ENCODE peak calls at places on chromosomes 3 and 15, in nine cellular contexts. One of them, this sample, is unnamed.
A peak's percentile ranks its signal among the peaks of the same experiment; 100 is the strongest.

GRCh38 chr3:69775751-69776150 is 36.5 kb downstream of the MITF start:
- DNase-seq in MM.1S: no peak
- DNase-seq in AG04449: no peak
- DNase-seq in AG10803: no peak
- DNase-seq in psoas muscle: no peak
- DNase-seq in cardiac fibroblast: no peak
- DNase-seq in RWPE2: no peak
- DNase-seq in right lobe of liver: no peak
- DNase-seq in fibroblast of mammary gland: no peak
- DNase-seq in this sample: no peak

GRCh38 chr3:114447545-114447944 is 153.7 kb downstream of the TIGIT start:
- DNase-seq in MM.1S: no peak
- DNase-seq in AG04449: no peak
- DNase-seq in AG10803: no peak
- DNase-seq in psoas muscle: no peak
- DNase-seq in cardiac fibroblast: no peak
- DNase-seq in RWPE2: no peak
- DNase-seq in right lobe of liver: no peak
- DNase-seq in fibroblast of mammary gland: peak; percentile 35
- DNase-seq in this sample: no peak

GRCh38 chr3:160671231-160671630 is 5.7 kb upstream of the ARL14 start:
- DNase-seq in MM.1S: peak; percentile 88
- DNase-seq in AG04449: no peak
- DNase-seq in AG10803: no peak
- DNase-seq in psoas muscle: no peak
- DNase-seq in cardiac fibroblast: no peak
- DNase-seq in RWPE2: no peak
- DNase-seq in right lobe of liver: no peak
- DNase-seq in fibroblast of mammary gland: no peak
- DNase-seq in this sample: no peak

GRCh38 chr3:37993067-37993809 is 2.7 kb downstream of the VILL start:
- DNase-seq in MM.1S: no peak
- DNase-seq in AG04449: no peak
- DNase-seq in AG10803: no peak
- DNase-seq in psoas muscle: no peak
- DNase-seq in cardiac fibroblast: no peak
- DNase-seq in RWPE2: no peak
- DNase-seq in right lobe of liver: no peak
- DNase-seq in fibroblast of mammary gland: no peak
- DNase-seq in this sample: no peak

GRCh38 chr3:99240700-99241099 is 339.2 kb upstream of the DCBLD2 start:
- DNase-seq in MM.1S: no peak
- DNase-seq in AG04449: no peak
- DNase-seq in AG10803: peak; percentile 28
- DNase-seq in psoas muscle: no peak
- DNase-seq in cardiac fibroblast: no peak
- DNase-seq in RWPE2: no peak
- DNase-seq in right lobe of liver: no peak
- DNase-seq in fibroblast of mammary gland: no peak
- DNase-seq in this sample: no peak

GRCh38 chr3:94115482-94115881 is 52.6 kb downstream of the NSUN3 start:
- DNase-seq in MM.1S: peak; percentile 27
- DNase-seq in AG04449: no peak
- DNase-seq in AG10803: peak; percentile 32
- DNase-seq in psoas muscle: no peak
- DNase-seq in cardiac fibroblast: peak; percentile 49
- DNase-seq in RWPE2: no peak
- DNase-seq in right lobe of liver: no peak
- DNase-seq in fibroblast of mammary gland: peak; percentile 58
- DNase-seq in this sample: peak; percentile 57

GRCh38 chr15:58678683-58679082 is 70.8 kb downstream of the ADAM10 start:
- DNase-seq in MM.1S: no peak
- DNase-seq in AG04449: no peak
- DNase-seq in AG10803: no peak
- DNase-seq in psoas muscle: no peak
- DNase-seq in cardiac fibroblast: peak; percentile 53
- DNase-seq in RWPE2: no peak
- DNase-seq in right lobe of liver: no peak
- DNase-seq in fibroblast of mammary gland: peak; percentile 17
- DNase-seq in this sample: peak; percentile 70

GRCh38 chr3:71724584-71725278 is 471 bp downstream of the EIF4E3 start:
- DNase-seq in MM.1S: peak; percentile 26
- DNase-seq in AG04449: no peak
- DNase-seq in AG10803: no peak
- DNase-seq in psoas muscle: peak; percentile 86
- DNase-seq in cardiac fibroblast: no peak
- DNase-seq in RWPE2: no peak
- DNase-seq in right lobe of liver: peak; percentile 66
- DNase-seq in fibroblast of mammary gland: no peak
- DNase-seq in this sample: peak; percentile 30

GRCh38 chr3:141680620-141681389 is 57.3 kb upstream of the RNF7 start:
- DNase-seq in MM.1S: no peak
- DNase-seq in AG04449: no peak
- DNase-seq in AG10803: peak; percentile 57
- DNase-seq in psoas muscle: no peak
- DNase-seq in cardiac fibroblast: peak; percentile 61
- DNase-seq in RWPE2: no peak
- DNase-seq in right lobe of liver: no peak
- DNase-seq in fibroblast of mammary gland: peak; percentile 62
- DNase-seq in this sample: peak; percentile 74

GRCh38 chr15:70698991-70699390 is 64.4 kb downstream of the UACA start:
- DNase-seq in MM.1S: no peak
- DNase-seq in AG04449: no peak
- DNase-seq in AG10803: no peak
- DNase-seq in psoas muscle: no peak
- DNase-seq in cardiac fibroblast: no peak
- DNase-seq in RWPE2: no peak
- DNase-seq in right lobe of liver: no peak
- DNase-seq in fibroblast of mammary gland: no peak
- DNase-seq in this sample: no peak

GRCh38 chr3:143252931-143253330 is 133.4 kb downstream of the CHST2 start:
- DNase-seq in MM.1S: no peak
- DNase-seq in AG04449: no peak
- DNase-seq in AG10803: peak; percentile 55
- DNase-seq in psoas muscle: no peak
- DNase-seq in cardiac fibroblast: no peak
- DNase-seq in RWPE2: no peak
- DNase-seq in right lobe of liver: no peak
- DNase-seq in fibroblast of mammary gland: peak; percentile 8
- DNase-seq in this sample: peak; percentile 18

GRCh38 chr3:41075958-41076357 is 123.3 kb upstream of the CTNNB1 start:
- DNase-seq in MM.1S: no peak
- DNase-seq in AG04449: no peak
- DNase-seq in AG10803: no peak
- DNase-seq in psoas muscle: peak; percentile 55
- DNase-seq in cardiac fibroblast: peak; percentile 23
- DNase-seq in RWPE2: no peak
- DNase-seq in right lobe of liver: peak; percentile 43
- DNase-seq in fibroblast of mammary gland: peak; percentile 24
- DNase-seq in this sample: peak; percentile 31

GRCh38 chr15:52567886-52568568 is 803 bp downstream of the ARPP19 start:
- DNase-seq in MM.1S: peak; percentile 46
- DNase-seq in AG04449: no peak
- DNase-seq in AG10803: peak; percentile 5
- DNase-seq in psoas muscle: peak; percentile 61
- DNase-seq in cardiac fibroblast: peak; percentile 8
- DNase-seq in RWPE2: peak; percentile 78
- DNase-seq in right lobe of liver: peak; percentile 76
- DNase-seq in fibroblast of mammary gland: peak; percentile 35
- DNase-seq in this sample: peak; percentile 71

GRCh38 chr3:57958642-57959406 is 49.4 kb upstream of the FLNB start:
- DNase-seq in MM.1S: no peak
- DNase-seq in AG04449: no peak
- DNase-seq in AG10803: no peak
- DNase-seq in psoas muscle: peak; percentile 59
- DNase-seq in cardiac fibroblast: peak; percentile 41
- DNase-seq in RWPE2: no peak
- DNase-seq in right lobe of liver: no peak
- DNase-seq in fibroblast of mammary gland: peak; percentile 49
- DNase-seq in this sample: no peak

GRCh38 chr3:190048831-190049541 is 71.7 kb downstream of the P3H2 start:
- DNase-seq in MM.1S: no peak
- DNase-seq in AG04449: no peak
- DNase-seq in AG10803: peak; percentile 74
- DNase-seq in psoas muscle: no peak
- DNase-seq in cardiac fibroblast: peak; percentile 75
- DNase-seq in RWPE2: no peak
- DNase-seq in right lobe of liver: no peak
- DNase-seq in fibroblast of mammary gland: peak; percentile 86
- DNase-seq in this sample: peak; percentile 61

DNA sequence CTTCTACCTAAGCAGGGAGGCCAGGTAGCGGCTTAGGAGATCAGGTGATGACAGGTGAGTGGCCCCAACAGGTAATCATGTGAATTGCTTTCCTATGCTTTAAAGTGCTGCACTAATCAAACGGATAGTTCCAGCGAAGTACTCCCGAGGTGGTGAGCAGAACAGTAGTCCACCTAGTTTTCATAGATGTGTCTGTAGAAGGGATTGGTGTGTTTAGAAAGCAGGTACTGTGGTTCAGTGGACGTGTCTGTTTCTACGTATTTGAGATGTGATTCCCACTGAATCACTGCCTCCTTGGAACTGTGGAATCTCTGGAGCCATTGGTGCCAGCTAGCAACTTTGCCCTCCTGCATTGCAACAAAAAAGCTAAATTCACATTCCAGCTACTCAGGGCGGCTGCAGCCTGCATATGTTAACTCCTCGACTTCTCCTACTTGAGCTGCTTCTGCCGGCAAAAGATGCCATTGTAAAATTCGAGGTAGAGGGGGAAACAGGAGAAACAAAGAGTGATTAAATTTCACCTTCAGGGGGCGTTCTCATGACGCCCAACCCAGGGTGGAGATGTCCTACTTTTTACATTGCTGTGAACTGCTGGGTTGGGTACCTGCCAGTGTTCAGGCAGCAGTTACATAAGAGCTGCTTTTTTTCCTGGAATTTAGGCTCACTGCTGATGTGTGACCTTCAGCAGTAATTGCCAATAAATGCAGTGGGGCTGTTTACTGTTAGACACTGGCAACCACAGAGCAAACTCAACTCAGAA is 227.3 kb downstream of the ITPR1 start:
- DNase-seq in MM.1S: no peak
- DNase-seq in AG04449: no peak
- DNase-seq in AG10803: peak; percentile 91
- DNase-seq in psoas muscle: peak; percentile 57
- DNase-seq in cardiac fibroblast: peak; percentile 96
- DNase-seq in RWPE2: no peak
- DNase-seq in right lobe of liver: peak; percentile 91
- DNase-seq in fibroblast of mammary gland: peak; percentile 86
- DNase-seq in this sample: peak; percentile 72
- TF ChIP-seq CTCF in MM.1S: peak; percentile 21
- TF ChIP-seq CTCF in AG04449: peak; percentile 3
- TF ChIP-seq CTCF in AG10803: peak; percentile 49
- TF ChIP-seq CTCF in psoas muscle: peak; percentile 23
- TF ChIP-seq CTCF in cardiac fibroblast: peak; percentile 35
- TF ChIP-seq CTCF in RWPE2: peak; percentile 72
- TF ChIP-seq CTCF in right lobe of liver: peak; percentile 62
- TF ChIP-seq CTCF in fibroblast of mammary gland: peak; percentile 56
- TF ChIP-seq CTCF in this sample: peak; percentile 46

GRCh38 chr15:22811640-22812039 is 25.2 kb downstream of the NIPA1 start:
- DNase-seq in MM.1S: no peak
- DNase-seq in AG04449: no peak
- DNase-seq in AG10803: peak; percentile 30
- DNase-seq in psoas muscle: no peak
- DNase-seq in cardiac fibroblast: peak; percentile 21
- DNase-seq in RWPE2: peak; percentile 49
- DNase-seq in right lobe of liver: peak; percentile 51
- DNase-seq in fibroblast of mammary gland: no peak
- DNase-seq in this sample: peak; percentile 8
- H3K4me3 ChIP-seq in MM.1S: no peak overlapping the region
- H3K4me3 ChIP-seq in AG04449: no peak overlapping the region
- H3K4me3 ChIP-seq in AG10803: no peak overlapping the region
- H3K4me3 ChIP-seq in psoas muscle: no peak overlapping the region
- H3K4me3 ChIP-seq in cardiac fibroblast: no peak overlapping the region
- H3K4me3 ChIP-seq in RWPE2: no peak overlapping the region
- H3K4me3 ChIP-seq in right lobe of liver: no peak overlapping the region
- H3K4me3 ChIP-seq in fibroblast of mammary gland: no peak overlapping the region
- H3K4me3 ChIP-seq in this sample: no peak overlapping the region

GRCh38 chr15:74845581-74845980 is 2.6 kb upstream of the ULK3 start:
- DNase-seq in MM.1S: no peak
- DNase-seq in AG04449: no peak
- DNase-seq in AG10803: no peak
- DNase-seq in psoas muscle: no peak
- DNase-seq in cardiac fibroblast: no peak
- DNase-seq in RWPE2: peak; percentile 44
- DNase-seq in right lobe of liver: no peak
- DNase-seq in fibroblast of mammary gland: no peak
- DNase-seq in this sample: no peak
- TF ChIP-seq CTCF in MM.1S: no peak
- TF ChIP-seq CTCF in AG04449: no peak
- TF ChIP-seq CTCF in AG10803: no peak
- TF ChIP-seq CTCF in psoas muscle: no peak
- TF ChIP-seq CTCF in cardiac fibroblast: no peak
- TF ChIP-seq CTCF in RWPE2: no peak
- TF ChIP-seq CTCF in right lobe of liver: no peak
- TF ChIP-seq CTCF in fibroblast of mammary gland: no peak
- TF ChIP-seq CTCF in this sample: no peak

GRCh38 chr3:49173116-49173791 is 1.9 kb downstream of the KLHDC8B start:
- DNase-seq in MM.1S: no peak
- DNase-seq in AG04449: no peak
- DNase-seq in AG10803: no peak
- DNase-seq in psoas muscle: no peak
- DNase-seq in cardiac fibroblast: peak; percentile 70
- DNase-seq in RWPE2: no peak
- DNase-seq in right lobe of liver: peak; percentile 67
- DNase-seq in fibroblast of mammary gland: no peak
- DNase-seq in this sample: no peak

GRCh38 chr3:49173792-49174170 is 2.4 kb downstream of the KLHDC8B start:
- DNase-seq in MM.1S: no peak
- DNase-seq in AG04449: no peak
- DNase-seq in AG10803: no peak
- DNase-seq in psoas muscle: no peak
- DNase-seq in cardiac fibroblast: peak; percentile 58
- DNase-seq in RWPE2: no peak
- DNase-seq in right lobe of liver: no peak
- DNase-seq in fibroblast of mammary gland: no peak
- DNase-seq in this sample: no peak

GRCh38 chr3:49172616-49173041 is 1.2 kb downstream of the KLHDC8B start:
- DNase-seq in MM.1S: no peak
- DNase-seq in AG04449: no peak
- DNase-seq in AG10803: no peak
- DNase-seq in psoas muscle: no peak
- DNase-seq in cardiac fibroblast: no peak
- DNase-seq in RWPE2: no peak
- DNase-seq in right lobe of liver: no peak
- DNase-seq in fibroblast of mammary gland: no peak
- DNase-seq in this sample: no peak

GRCh38 chr3:49175530-49175929 is 4.1 kb downstream of the KLHDC8B start:
- DNase-seq in MM.1S: no peak
- DNase-seq in AG04449: no peak
- DNase-seq in AG10803: no peak
- DNase-seq in psoas muscle: no peak
- DNase-seq in cardiac fibroblast: no peak
- DNase-seq in RWPE2: no peak
- DNase-seq in right lobe of liver: no peak
- DNase-seq in fibroblast of mammary gland: no peak
- DNase-seq in this sample: no peak

DNA sequence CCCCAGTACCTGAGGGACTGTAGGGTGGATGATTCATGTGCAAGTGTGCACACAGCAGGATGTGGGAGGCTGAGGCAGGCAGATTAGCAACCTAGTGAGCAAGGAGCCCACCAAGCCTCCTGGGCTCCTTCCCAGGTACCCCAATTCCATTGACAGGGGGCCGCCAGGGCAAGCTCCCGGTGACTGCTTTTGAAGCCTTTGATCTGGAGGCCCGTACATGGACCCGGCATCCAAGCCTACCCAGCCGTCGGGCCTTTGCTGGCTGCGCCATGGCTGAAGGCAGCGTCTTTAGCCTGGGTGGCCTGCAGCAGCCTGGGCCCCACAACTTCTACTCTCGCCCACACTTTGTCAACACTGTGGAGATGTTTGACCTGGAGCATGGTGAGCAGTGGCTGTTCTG is 3.2 kb downstream of the KLHDC8B start:
- DNase-seq in MM.1S: no peak
- DNase-seq in AG04449: no peak
- DNase-seq in AG10803: no peak
- DNase-seq in psoas muscle: no peak
- DNase-seq in cardiac fibroblast: no peak
- DNase-seq in RWPE2: no peak
- DNase-seq in right lobe of liver: no peak
- DNase-seq in fibroblast of mammary gland: no peak
- DNase-seq in this sample: no peak
- H3K4me3 ChIP-seq in MM.1S: no peak overlapping the region
- H3K4me3 ChIP-seq in AG04449: no peak overlapping the region
- H3K4me3 ChIP-seq in AG10803: no peak overlapping the region
- H3K4me3 ChIP-seq in psoas muscle: peak overlapping the region; percentile 88
- H3K4me3 ChIP-seq in cardiac fibroblast: no peak overlapping the region
- H3K4me3 ChIP-seq in RWPE2: no peak overlapping the region
- H3K4me3 ChIP-seq in right lobe of liver: no peak overlapping the region
- H3K4me3 ChIP-seq in fibroblast of mammary gland: no peak overlapping the region
- H3K4me3 ChIP-seq in this sample: no peak overlapping the region

This sample was measured in epithelial cell of esophagus.